ENCODE peak calls at places on chromosome 11, in eight cellular contexts. B is GM23248, Z is aorta, L is left lung, J is Peyer's patch, U is psoas muscle, H is mammary epithelial cell, K is hepatocyte. R is an unnamed sample.
A peak's percentile ranks its signal among the peaks of the same experiment; 100 is the strongest.

GRCh38 chr11:76560219-76560618 is 110.3 kb downstream of the LRRC32 start:
- DNase-seq in B (peak; percentile 65), Z (no peak), L (no peak), J (no peak), U (no peak), H (peak; percentile 37), K (no peak), R (no peak)

GRCh38 chr11:116851631-116852030 is 14.2 kb upstream of the APOA1 start:
- DNase-seq in B (no peak), Z (peak; percentile 63), L (no peak), J (no peak), U (no peak), H (no peak), K (no peak), R (no peak)

GRCh38 chr11:63212742-63213141 is 30.7 kb downstream of the SLC22A25 start:
- DNase-seq in B (peak; percentile 45), Z (no peak), L (no peak), J (no peak), U (no peak), H (peak; percentile 9), K (peak; percentile 26), R (no peak)

GRCh38 chr11:7527029-7527428 is 13.2 kb downstream of the PPFIBP2 start:
- DNase-seq in B (no peak), Z (no peak), L (no peak), J (no peak), U (no peak), H (no peak), K (no peak), R (no peak)

GRCh38 chr11:416757-417621 is 2.2 kb upstream of the SIGIRR start:
- DNase-seq in B (peak; percentile 65), Z (no peak), L (no peak), J (peak; percentile 87), U (peak; percentile 56), H (peak; percentile 45), K (peak; percentile 87), R (peak; percentile 86)

GRCh38 chr11:124167852-124168251 is 15.3 kb upstream of the OR10D3 start:
- DNase-seq in B (no peak), Z (no peak), L (no peak), J (no peak), U (no peak), H (no peak), K (no peak), R (no peak)

GRCh38 chr11:27124514-27125264 is 84.1 kb downstream of the BBOX1 start:
- DNase-seq in B (peak; percentile 57), Z (no peak), L (no peak), J (no peak), U (no peak), H (peak; percentile 29), K (no peak), R (no peak)

GRCh38 chr11:65476632-65477270 is 22.1 kb upstream of the MALAT1 start:
- DNase-seq in B (peak; percentile 62), Z (peak; percentile 49), L (no peak), J (peak; percentile 79), U (peak; percentile 40), H (no peak), K (peak; percentile 60), R (peak; percentile 55)

GRCh38 chr11:130214861-130215530 is 55.4 kb downstream of the ST14 start:
- DNase-seq in B (no peak), Z (peak; percentile 22), L (peak; percentile 9), J (peak; percentile 27), U (no peak), H (no peak), K (no peak), R (no peak)

GRCh38 chr11:130490682-130491449 is 42.4 kb downstream of the ADAMTS15 start:
- DNase-seq in B (no peak), Z (no peak), L (no peak), J (no peak), U (no peak), H (no peak), K (no peak), R (no peak)

GRCh38 chr11:126725521-126725920 is 275.0 kb downstream of the KIRREL3 start:
- DNase-seq in B (no peak), Z (no peak), L (no peak), J (no peak), U (no peak), H (no peak), K (no peak), R (no peak)

GRCh38 chr11:36743039-36743438 is 145.0 kb upstream of the RAG2 start:
- DNase-seq in B (no peak), Z (no peak), L (no peak), J (no peak), U (no peak), H (no peak), K (no peak), R (no peak)

DNA sequence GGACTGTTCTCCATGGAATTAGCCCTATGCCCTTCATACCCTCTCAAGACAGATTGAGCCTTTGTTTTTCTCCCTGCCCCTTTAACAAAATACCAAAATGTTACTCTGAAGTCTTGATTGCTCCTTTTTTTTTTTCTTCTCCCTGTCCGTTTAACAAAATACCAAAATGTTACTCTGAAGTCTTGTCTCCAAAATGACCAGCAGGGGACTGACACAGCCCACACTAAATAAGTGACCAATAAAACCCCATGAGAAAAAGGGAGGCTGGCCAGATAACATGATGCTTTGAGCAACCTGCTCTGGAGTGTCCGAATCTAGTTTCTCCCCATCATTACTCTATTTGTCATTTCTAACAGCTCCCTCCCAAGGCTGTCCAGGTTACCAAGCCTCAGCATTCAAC is 42.6 kb upstream of the SLC1A2 start:
- DNase-seq in B (no peak), Z (no peak), L (no peak), J (no peak), U (no peak), H (no peak), K (no peak), R (no peak)
- H3K9me3 ChIP-seq in B (no peaks in the 10 kb centered on the region), Z (peaks cover 1% of the 10 kb centered on the region), L (no peaks in the 10 kb centered on the region), J (no peaks in the 10 kb centered on the region), U (no peaks in the 10 kb centered on the region), H (no peaks in the 10 kb centered on the region), K (no peaks in the 10 kb centered on the region), R (no peaks in the 10 kb centered on the region)

DNA sequence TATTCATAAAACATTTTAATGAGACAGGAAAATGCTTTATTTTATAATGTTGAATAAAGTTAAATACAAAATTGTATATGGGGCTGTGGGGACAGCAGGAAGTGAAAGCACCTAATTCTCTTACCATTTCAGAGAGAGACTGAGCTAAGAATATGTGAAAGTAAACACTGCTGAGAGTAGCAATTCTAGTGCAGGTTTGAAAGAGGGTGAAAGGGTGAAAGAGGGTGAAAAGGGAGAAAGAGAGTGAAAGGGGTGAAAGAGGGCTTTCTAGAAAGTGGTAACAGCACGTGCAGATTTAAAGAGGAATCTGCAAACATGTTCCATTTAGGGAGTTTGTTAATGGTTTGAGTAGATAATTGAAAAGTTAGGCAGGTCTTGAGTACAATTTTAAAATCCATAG is 652.0 kb upstream of the CCDC90B start:
- DNase-seq in B (no peak), Z (no peak), L (no peak), J (no peak), U (no peak), H (no peak), K (no peak), R (no peak)
- H3K27me3 ChIP-seq in B (no peaks in the 10 kb centered on the region), Z (no peaks in the 10 kb centered on the region), L (no peaks in the 10 kb centered on the region), J (no peaks in the 10 kb centered on the region), U (no peaks in the 10 kb centered on the region), H (no peaks in the 10 kb centered on the region), K (no peaks in the 10 kb centered on the region), R (no peaks in the 10 kb centered on the region)

GRCh38 chr11:33685061-33685460 is 15.6 kb downstream of the C11orf91 start:
- DNase-seq in B (peak; percentile 73), Z (no peak), L (no peak), J (no peak), U (no peak), H (peak; percentile 61), K (no peak), R (no peak)

GRCh38 chr11:33682019-33682418 is 18.6 kb downstream of the C11orf91 start:
- DNase-seq in B (no peak), Z (no peak), L (no peak), J (no peak), U (no peak), H (no peak), K (no peak), R (no peak)

GRCh38 chr11:33682446-33682845 is 18.2 kb downstream of the C11orf91 start:
- DNase-seq in B (peak; percentile 38), Z (no peak), L (no peak), J (no peak), U (no peak), H (peak; percentile 97), K (no peak), R (no peak)

GRCh38 chr11:33687733-33688479 is 12.7 kb downstream of the C11orf91 start:
- DNase-seq in B (peak; percentile 86), Z (no peak), L (no peak), J (no peak), U (no peak), H (peak; percentile 88), K (peak; percentile 81), R (no peak)

GRCh38 chr11:33684003-33684715 is 16.5 kb downstream of the C11orf91 start:
- DNase-seq in B (no peak), Z (no peak), L (no peak), J (no peak), U (no peak), H (no peak), K (no peak), R (no peak)
- H3K4me1 ChIP-seq in B (peaks cover 31% of the 10 kb centered on the region), Z (no peaks in the 10 kb centered on the region), L (no peaks in the 10 kb centered on the region), J (no peaks in the 10 kb centered on the region), U (no peaks in the 10 kb centered on the region), H (peaks cover 33% of the 10 kb centered on the region), K (no peaks in the 10 kb centered on the region), R (peaks cover 2% of the 10 kb centered on the region)

GRCh38 chr11:81655351-81655750 is 1078.3 kb downstream of the FAM181B start:
- DNase-seq in B (no peak), Z (no peak), L (no peak), J (no peak), U (no peak), H (no peak), K (no peak), R (no peak)
- H3K9me3 ChIP-seq in B (no peaks in the 10 kb centered on the region), Z (peaks cover 2% of the 10 kb centered on the region), L (no peaks in the 10 kb centered on the region), J (no peaks in the 10 kb centered on the region), U (peaks cover 10% of the 10 kb centered on the region), H (peaks cover 2% of the 10 kb centered on the region), K (no peaks in the 10 kb centered on the region), R (no peaks in the 10 kb centered on the region)

DNA sequence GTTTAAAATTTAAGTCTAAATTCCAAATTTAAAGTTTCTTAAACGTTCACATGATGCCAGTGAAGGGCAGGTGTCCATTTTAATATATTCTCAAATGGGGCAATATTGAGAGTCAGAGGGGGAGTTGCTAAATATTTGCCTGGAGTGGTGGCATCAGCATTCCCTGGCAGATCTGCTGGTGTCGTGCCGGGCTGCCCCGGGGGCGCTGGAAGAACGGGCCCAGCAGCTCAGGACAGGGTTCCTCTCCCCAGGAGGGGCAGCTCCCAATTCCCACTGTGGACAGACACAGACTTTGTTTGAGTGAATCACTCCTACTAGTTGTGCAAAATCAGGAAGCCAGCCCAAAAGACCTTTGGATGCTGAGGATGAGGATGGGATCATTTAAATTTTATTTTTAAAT is 468.7 kb upstream of the B3GAT1 start:
- DNase-seq in B (no peak), Z (no peak), L (no peak), J (no peak), U (no peak), H (no peak), K (no peak), R (no peak)
- H3K27me3 ChIP-seq in B (no peaks in the 10 kb centered on the region), Z (no peaks in the 10 kb centered on the region), L (peaks cover 30% of the 10 kb centered on the region), J (no peaks in the 10 kb centered on the region), U (peaks cover 1% of the 10 kb centered on the region), H (no peaks in the 10 kb centered on the region), K (peaks cover 17% of the 10 kb centered on the region), R (peaks cover 2% of the 10 kb centered on the region)

GRCh38 chr11:68941324-68942089 is 37.8 kb downstream of the IGHMBP2 start:
- DNase-seq in B (no peak), Z (no peak), L (no peak), J (no peak), U (no peak), H (no peak), K (no peak), R (no peak)
- H3K4me1 ChIP-seq in B (peaks cover 5% of the 10 kb centered on the region), Z (no peaks in the 10 kb centered on the region), L (no peaks in the 10 kb centered on the region), J (no peaks in the 10 kb centered on the region), U (no peaks in the 10 kb centered on the region), H (peaks cover 6% of the 10 kb centered on the region), K (peaks cover 9% of the 10 kb centered on the region), R (no peaks in the 10 kb centered on the region)

R was measured in right cardiac atrium.